ENCODE peak calls at places on chromosome 1, in eight cellular contexts. T, J, W, R, S, A, V and Q are unnamed samples.

GRCh38 chr1:88079036-88079435 is 605.0 kb upstream of the PKN2 start:
- DNase-seq in T (no peak), J (no peak), W (no peak), R (no peak), S (peak; percentile 20), A (peak; percentile 7), V (no peak), Q (no peak)

GRCh38 chr1:7629011-7629410 is 142.1 kb upstream of the VAMP3 start:
- DNase-seq in T (no peak), J (no peak), W (no peak), R (no peak), S (no peak), A (no peak), V (no peak), Q (no peak)

GRCh38 chr1:115771094-115771846 is 2.8 kb upstream of the CASQ2 start:
- DNase-seq in T (no peak), J (no peak), W (no peak), R (no peak), S (peak; percentile 85), A (no peak), V (no peak), Q (no peak)

GRCh38 chr1:206037521-206037920 is 13.8 kb upstream of the CTSE start:
- DNase-seq in T (no peak), J (no peak), W (no peak), R (no peak), S (no peak), A (no peak), V (no peak), Q (no peak)

GRCh38 chr1:174072546-174072945 is 50.4 kb upstream of the RC3H1 start:
- DNase-seq in T (no peak), J (no peak), W (no peak), R (no peak), S (no peak), A (peak; percentile 14), V (no peak), Q (no peak)

GRCh38 chr1:67889940-67890567 is 56.8 kb upstream of the GNG12 start:
- DNase-seq in T (peak; percentile 80), J (no peak), W (no peak), R (no peak), S (peak; percentile 83), A (peak; percentile 91), V (peak; percentile 66), Q (peak; percentile 56)

GRCh38 chr1:50929376-50929958 is 30.6 kb downstream of the FAF1 start:
- DNase-seq in T (peak; percentile 19), J (no peak), W (no peak), R (no peak), S (peak; percentile 41), A (peak; percentile 74), V (peak; percentile 18), Q (no peak)

GRCh38 chr1:70426154-70427131 is 15.4 kb downstream of the CTH start:
- DNase-seq in T (no peak), J (no peak), W (no peak), R (no peak), S (peak; percentile 71), A (no peak), V (no peak), Q (no peak)

GRCh38 chr1:18546026-18546425 is 65.3 kb downstream of the KLHDC7A start:
- DNase-seq in T (no peak), J (peak; percentile 64), W (no peak), R (peak; percentile 26), S (no peak), A (no peak), V (no peak), Q (no peak)

GRCh38 chr1:44281987-44282703 is 68.9 kb downstream of the DMAP1 start:
- DNase-seq in T (no peak), J (no peak), W (no peak), R (no peak), S (no peak), A (no peak), V (no peak), Q (no peak)

GRCh38 chr1:81183157-81183952 is 617.4 kb upstream of the ADGRL2 start:
- DNase-seq in T (no peak), J (no peak), W (no peak), R (no peak), S (no peak), A (no peak), V (no peak), Q (no peak)

GRCh38 chr1:89085781-89086180 is 20.8 kb upstream of the GBP1 start:
- DNase-seq in T (no peak), J (no peak), W (peak; percentile 25), R (peak; percentile 20), S (peak; percentile 65), A (peak; percentile 75), V (no peak), Q (peak; percentile 59)

GRCh38 chr1:11071463-11072215 is 11.8 kb upstream of the SRM start:
- DNase-seq in T (no peak), J (peak; percentile 14), W (no peak), R (no peak), S (no peak), A (no peak), V (no peak), Q (no peak)

GRCh38 chr1:34898220-34898820 is 31.1 kb downstream of the DLGAP3 start:
- DNase-seq in T (no peak), J (no peak), W (no peak), R (no peak), S (no peak), A (peak; percentile 5), V (no peak), Q (no peak)

GRCh38 chr1:1194723-1195122 is 11.7 kb downstream of the TNFRSF18 start:
- DNase-seq in T (no peak), J (no peak), W (no peak), R (no peak), S (no peak), A (peak; percentile 12), V (no peak), Q (no peak)

GRCh38 chr1:156435551-156436318 is 64.8 kb downstream of the MEF2D start:
- DNase-seq in T (no peak), J (no peak), W (peak; percentile 57), R (no peak), S (no peak), A (no peak), V (no peak), Q (no peak)

GRCh38 chr1:67814121-67814772 is 19.0 kb downstream of the GNG12 start:
- DNase-seq in T (no peak), J (no peak), W (no peak), R (no peak), S (peak; percentile 27), A (no peak), V (no peak), Q (no peak)

GRCh38 chr1:15472595-15472994 is 3.3 kb upstream of the CELA2B start:
- DNase-seq in T (no peak), J (no peak), W (no peak), R (no peak), S (no peak), A (no peak), V (no peak), Q (no peak)

GRCh38 chr1:41764608-41765007 is 154.1 kb downstream of the HIVEP3 start:
- DNase-seq in T (no peak), J (no peak), W (no peak), R (no peak), S (no peak), A (no peak), V (no peak), Q (no peak)

GRCh38 chr1:41765109-41765655 is 153.5 kb downstream of the HIVEP3 start:
- DNase-seq in T (no peak), J (no peak), W (no peak), R (no peak), S (no peak), A (peak; percentile 20), V (no peak), Q (no peak)

GRCh38 chr1:41758904-41759548 is 159.7 kb downstream of the HIVEP3 start:
- DNase-seq in T (peak; percentile 76), J (no peak), W (no peak), R (no peak), S (peak; percentile 84), A (peak; percentile 80), V (peak; percentile 79), Q (no peak)

GRCh38 chr1:41762777-41763176 is 155.9 kb downstream of the HIVEP3 start:
- DNase-seq in T (no peak), J (no peak), W (no peak), R (no peak), S (no peak), A (no peak), V (no peak), Q (no peak)

DNA sequence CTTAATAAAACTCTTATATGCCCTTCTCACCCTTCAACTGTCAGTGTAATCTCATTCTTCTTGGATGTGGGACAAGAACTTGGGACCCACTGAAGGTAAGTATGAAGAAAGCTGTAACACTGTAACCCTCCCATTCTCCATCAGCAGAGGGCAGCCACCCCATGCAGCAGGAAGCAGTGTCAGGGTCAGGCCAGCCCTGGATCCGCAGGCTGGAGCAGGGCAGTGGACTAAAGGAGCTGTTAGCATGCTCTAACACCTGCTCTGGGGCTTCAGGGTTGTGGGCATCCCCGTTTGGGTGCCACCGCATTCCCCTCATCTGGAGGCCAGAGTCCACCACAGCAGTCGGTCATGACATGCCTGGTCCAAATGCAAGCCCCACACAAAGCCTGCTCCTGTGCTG is 156.5 kb downstream of the HIVEP3 start:
- DNase-seq in T (no peak), J (no peak), W (no peak), R (no peak), S (no peak), A (no peak), V (no peak), Q (no peak)
- TF ChIP-seq CTCF in T (no peak), J (no peak), W (no peak), R (no peak), S (no peak), A (no peak), V (peak; percentile 20), Q (no peak)

GRCh38 chr1:42873670-42874069 is 27.3 kb downstream of the ZNF691 start:
- DNase-seq in T (no peak), J (no peak), W (no peak), R (no peak), S (no peak), A (no peak), V (no peak), Q (no peak)
- TF ChIP-seq CTCF in T (no peak), J (no peak), W (no peak), R (no peak), S (no peak), A (no peak), V (no peak), Q (no peak)

GRCh38 chr1:102790997-102791396 is 317.3 kb downstream of the COL11A1 start:
- DNase-seq in T (peak; percentile 6), J (no peak), W (no peak), R (no peak), S (no peak), A (peak; percentile 57), V (no peak), Q (peak; percentile 4)
- TF ChIP-seq CTCF in T (peak; percentile 21), J (no peak), W (no peak), R (no peak), S (no peak), A (peak; percentile 59), V (peak; percentile 26), Q (no peak)

DNA sequence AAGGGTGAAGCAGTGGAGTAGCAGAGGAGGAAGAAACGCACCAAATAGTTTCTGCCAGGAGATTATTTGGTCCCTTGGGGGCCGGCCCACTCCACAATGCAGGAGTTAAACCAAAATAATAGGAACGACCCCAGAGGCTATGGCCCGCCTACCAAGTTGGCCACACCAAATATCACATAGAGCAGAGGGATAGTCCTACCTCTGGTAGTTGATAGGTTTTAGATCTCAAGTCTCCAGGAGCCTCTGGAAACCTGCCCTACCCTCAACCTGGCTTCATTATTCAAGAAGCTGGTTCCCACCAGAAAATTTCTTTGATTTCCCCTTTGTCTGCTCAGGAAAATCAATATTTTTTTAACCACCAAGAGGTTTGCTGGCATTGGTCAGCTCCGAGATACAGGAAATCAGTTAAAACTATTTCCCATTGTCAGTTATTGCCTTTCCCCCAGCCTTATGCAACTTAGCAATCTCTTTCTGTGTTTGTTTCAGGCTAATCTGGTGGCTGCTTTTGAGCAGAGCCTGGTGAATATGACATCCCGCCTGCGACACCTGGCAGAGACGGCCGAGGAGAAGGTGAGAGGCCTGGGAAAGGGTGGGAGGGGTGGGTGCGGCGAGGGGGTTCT is 35.5 kb upstream of the IPO9 start:
- DNase-seq in T (no peak), J (no peak), W (no peak), R (no peak), S (no peak), A (no peak), V (no peak), Q (no peak)
- TF ChIP-seq CTCF in T (peak; percentile 61), J (no peak), W (no peak), R (peak; percentile 5), S (no peak), A (no peak), V (no peak), Q (peak; percentile 55)